ENCODE peak calls at places on chromosomes 13 and 19, in nine cellular contexts. N is activated CD4-positive, CD25-positive, alpha-beta regulatory T cell; D is NCI-H774; I is hypothalamus; W is GM10248; K is adrenal gland; T is mucosa of descending colon; R is fibroblast of mammary gland; H is HEK293T. G is an unnamed sample.

GRCh38 chr13:22173605-22174004 is 502.7 kb downstream of the FGF9 start:
- DNase-seq in N (no peak), T (no peak), D (no peak), R (peak), H (no peak), K (no peak), W (no peak), I (no peak), G (no peak)

GRCh38 chr13:84279166-84279565 is 396.9 kb upstream of the SLITRK1 start:
- DNase-seq in N (no peak), T (no peak), H (no peak), D (no peak), K (no peak), I (no peak), W (no peak), R (no peak), G (no peak)

GRCh38 chr13:97849305-97849704 is 104.2 kb upstream of the IPO5 start:
- DNase-seq in T (no peak), R (peak), D (peak), N (no peak), W (peak), I (no peak), K (no peak), H (peak), G (peak)

GRCh38 chr19:51187395-51188226 is 37.3 kb upstream of the CD33 start:
- DNase-seq in I (no peak), W (no peak), N (no peak), T (no peak), K (no peak), D (no peak), H (no peak), R (no peak), G (no peak)

GRCh38 chr13:110240352-110240751 is 66.6 kb downstream of the COL4A1 start:
- DNase-seq in W (no peak), I (no peak), H (no peak), R (no peak), N (no peak), D (no peak), T (no peak), K (no peak), G (no peak)

GRCh38 chr19:47469419-47469700 is 2.3 kb downstream of the SLC8A2 start:
- DNase-seq in K (no peak), H (no peak), N (no peak), I (no peak), R (no peak), T (no peak), W (no peak), D (no peak), G (no peak)

GRCh38 chr19:50833117-50833801 is at the start of gene KLK15:
- DNase-seq in T (no peak), H (no peak), I (no peak), K (peak), W (no peak), D (no peak), R (no peak), N (no peak), G (no peak)

GRCh38 chr13:114107686-114108081 is 24.7 kb downstream of the RASA3 start:
- DNase-seq in W (no peak), N (no peak), D (no peak), I (no peak), H (no peak), K (no peak), T (peak), R (peak), G (peak)

GRCh38 chr13:51811920-51812328 is 8.0 kb upstream of the DHRS12 start:
- DNase-seq in H (no peak), W (no peak), D (no peak), R (no peak), K (no peak), I (no peak), T (no peak), N (no peak), G (no peak)

GRCh38 chr19:58218899-58219298 is 9.8 kb upstream of the ZNF544 start:
- DNase-seq in W (no peak), D (no peak), H (no peak), R (peak), N (no peak), K (no peak), I (no peak), T (no peak), G (peak)

GRCh38 chr19:29562299-29563297 is 36.8 kb downstream of the VSTM2B start:
- DNase-seq in H (no peak), N (no peak), K (no peak), T (no peak), W (no peak), D (no peak), I (no peak), R (no peak), G (no peak)

GRCh38 chr19:17893766-17894165 is 22.0 kb downstream of the SLC5A5 start:
- DNase-seq in I (no peak), H (no peak), K (no peak), T (no peak), W (no peak), N (no peak), D (no peak), R (no peak), G (no peak)

GRCh38 chr19:6241680-6242079 is 38.1 kb downstream of the MLLT1 start:
- DNase-seq in W (no peak), I (peak), N (no peak), T (no peak), R (no peak), K (peak), D (no peak), H (no peak), G (no peak)

GRCh38 chr19:32652893-32653625 is 21.9 kb downstream of the ANKRD27 start:
- DNase-seq in N (no peak), W (no peak), H (no peak), R (peak), T (peak), I (peak), K (peak), D (no peak), G (no peak)

GRCh38 chr19:48111280-48111679 is 663 bp upstream of the PLA2G4C start:
- DNase-seq in I (no peak), W (no peak), K (no peak), H (no peak), T (no peak), D (no peak), R (no peak), N (no peak), G (no peak)

GRCh38 chr19:47176627-47177090 is 46.0 kb downstream of the SAE1 start:
- DNase-seq in W (no peak), N (no peak), K (peak), D (no peak), H (no peak), I (no peak), T (no peak), R (peak), G (no peak)

G was measured in WERI-Rb-1.